ENCODE peak calls at places on chromosomes 1 and 21, in five cellular contexts. T is heart left ventricle, O is esophagus squamous epithelium, W is GM12891, B is uterus. C is an unnamed sample.
A peak's percentile ranks its signal among the peaks of the same experiment; 100 is the strongest.

GRCh38 chr1:195373831-195374230 is 1234.4 kb downstream of the KCNT2 start:
- DNase-seq in T (no peak), O (no peak), W (no peak), B (no peak), C (no peak)

GRCh38 chr1:54052470-54052933 is 502 bp downstream of the TMEM59 start:
- DNase-seq in T (peak; percentile 19), O (no peak), W (no peak), B (peak; percentile 20), C (peak; percentile 85)

GRCh38 chr1:59595774-59596173 is 219.0 kb upstream of the HOOK1 start:
- DNase-seq in T (no peak), O (no peak), W (no peak), B (no peak), C (no peak)

GRCh38 chr1:236484310-236484971 is 39.3 kb upstream of the LGALS8 start:
- DNase-seq in T (no peak), O (no peak), W (no peak), B (no peak), C (no peak)

GRCh38 chr1:107076846-107077245 is 20.4 kb downstream of the PRMT6 start:
- DNase-seq in T (no peak), O (no peak), W (no peak), B (no peak), C (no peak)

GRCh38 chr1:113452921-113453770 is 62.8 kb downstream of the MAGI3 start:
- DNase-seq in T (no peak), O (no peak), W (no peak), B (no peak), C (peak; percentile 67)

GRCh38 chr1:178230881-178231409 is 137.0 kb downstream of the RASAL2 start:
- DNase-seq in T (no peak), O (no peak), W (no peak), B (no peak), C (no peak)

GRCh38 chr21:37028579-37028978 is 22.1 kb downstream of the RIPPLY3 start:
- DNase-seq in T (no peak), O (no peak), W (no peak), B (no peak), C (no peak)

GRCh38 chr1:60842294-60842693 is 240.1 kb upstream of the NFIA start:
- DNase-seq in T (no peak), O (no peak), W (no peak), B (no peak), C (no peak)

GRCh38 chr1:56483104-56483503 is 96.3 kb downstream of the PLPP3 start:
- DNase-seq in T (no peak), O (no peak), W (no peak), B (no peak), C (no peak)

GRCh38 chr1:218421531-218421930 is 76.4 kb downstream of the TGFB2 start:
- DNase-seq in T (no peak), O (no peak), W (no peak), B (no peak), C (no peak)

GRCh38 chr1:202571719-202572339 is 138.4 kb downstream of the SYT2 start:
- DNase-seq in T (no peak), O (no peak), W (no peak), B (no peak), C (peak; percentile 44)

GRCh38 chr1:48080343-48081255 is 83.4 kb upstream of the TRABD2B start:
- DNase-seq in T (no peak), O (no peak), W (no peak), B (no peak), C (no peak)

GRCh38 chr1:32998009-32998555 is 33.5 kb upstream of the RNF19B start:
- DNase-seq in T (no peak), O (no peak), W (no peak), B (no peak), C (no peak)

GRCh38 chr1:55694297-55694696 is 479.1 kb upstream of the USP24 start:
- DNase-seq in T (no peak), O (no peak), W (no peak), B (peak; percentile 78), C (no peak)

GRCh38 chr1:31266547-31266946 is 26.9 kb upstream of the NKAIN1 start:
- DNase-seq in T (no peak), O (no peak), W (no peak), B (no peak), C (no peak)

GRCh38 chr1:69824932-69825331 is 257.2 kb downstream of the LRRC7 start:
- DNase-seq in T (no peak), O (no peak), W (no peak), B (no peak), C (no peak)

GRCh38 chr1:28819020-28819419 is 7.0 kb downstream of the OPRD1 start:
- DNase-seq in T (no peak), O (no peak), W (no peak), B (no peak), C (no peak)

GRCh38 chr1:45884700-45885099 is 81.3 kb downstream of the MAST2 start:
- DNase-seq in T (no peak), O (no peak), W (no peak), B (no peak), C (no peak)

GRCh38 chr1:36516372-36517018 is 33.8 kb upstream of the CSF3R start:
- DNase-seq in T (peak; percentile 33), O (no peak), W (peak; percentile 73), B (no peak), C (peak; percentile 63)

GRCh38 chr1:88509369-88509768 is 174.7 kb upstream of the PKN2 start:
- DNase-seq in T (no peak), O (no peak), W (no peak), B (no peak), C (no peak)

GRCh38 chr1:165828103-165828558 is 717 bp downstream of the UCK2 start:
- DNase-seq in T (peak; percentile 37), O (no peak), W (peak; percentile 56), B (peak; percentile 24), C (peak; percentile 82)

GRCh38 chr1:12098786-12099185 is 35.7 kb downstream of the TNFRSF8 start:
- DNase-seq in T (no peak), O (no peak), W (no peak), B (no peak), C (no peak)

GRCh38 chr1:14522331-14523241 is 75.9 kb upstream of the KAZN start:
- DNase-seq in T (peak; percentile 26), O (no peak), W (peak; percentile 22), B (peak; percentile 72), C (no peak)

GRCh38 chr1:45305231-45305630 is 21.5 kb upstream of the HPDL start:
- DNase-seq in T (no peak), O (no peak), W (no peak), B (no peak), C (no peak)

GRCh38 chr1:223844521-223844961 is 1.2 kb downstream of the TP53BP2 start:
- DNase-seq in T (no peak), O (no peak), W (no peak), B (no peak), C (no peak)

GRCh38 chr1:186577201-186577600 is 103.0 kb downstream of the PTGS2 start:
- DNase-seq in T (no peak), O (no peak), W (no peak), B (no peak), C (no peak)

GRCh38 chr21:43640437-43640836 is 18.9 kb downstream of the HSF2BP start:
- DNase-seq in T (no peak), O (no peak), W (no peak), B (no peak), C (no peak)

GRCh38 chr1:17140279-17140678 is 21.0 kb upstream of the PADI2 start:
- DNase-seq in T (no peak), O (no peak), W (no peak), B (no peak), C (no peak)

GRCh38 chr21:15731243-15731613 is 1.4 kb downstream of the USP25 start:
- DNase-seq in T (no peak), O (no peak), W (no peak), B (no peak), C (peak; percentile 58)

GRCh38 chr1:232891656-232892317 is 58.6 kb upstream of the NTPCR start:
- DNase-seq in T (no peak), O (no peak), W (no peak), B (no peak), C (no peak)

GRCh38 chr1:203626910-203627246 is 246 bp downstream of the ATP2B4 start:
- DNase-seq in T (no peak), O (no peak), W (no peak), B (no peak), C (no peak)
- TF ChIP-seq POLR2A in T (no peak), O (peak; percentile 8), W (no peak), B (no peak), C (no peak)

GRCh38 chr1:212955098-212955497 is 4.8 kb downstream of the VASH2 start:
- DNase-seq in T (no peak), O (no peak), W (no peak), B (no peak), C (no peak)
- TF ChIP-seq POLR2A in T (no peak), O (no peak), W (no peak), B (no peak), C (no peak)

DNA sequence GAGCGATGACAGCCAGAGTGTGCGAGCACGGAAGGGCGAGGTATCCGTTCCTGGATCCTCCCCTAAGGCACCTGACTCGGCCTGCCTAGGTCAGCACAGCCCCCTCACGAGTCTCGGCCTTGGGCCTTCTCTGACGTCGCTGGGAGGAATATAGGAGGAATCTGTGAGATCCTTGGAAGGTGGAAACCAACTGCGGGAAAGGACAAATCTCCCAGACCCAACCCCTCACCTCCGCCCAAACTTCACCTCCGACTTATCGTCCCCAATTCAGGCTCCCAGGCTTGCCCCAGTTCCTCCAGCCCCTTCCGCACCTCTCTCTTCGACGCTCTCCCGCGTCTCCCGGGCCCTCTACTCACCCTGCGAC is 492 bp downstream of the APH1A start:
- DNase-seq in T (peak; percentile 40), O (no peak), W (peak; percentile 39), B (no peak), C (peak; percentile 69)
- TF ChIP-seq POLR2A in T (no peak), O (no peak), W (no peak), B (no peak), C (no peak)

DNA sequence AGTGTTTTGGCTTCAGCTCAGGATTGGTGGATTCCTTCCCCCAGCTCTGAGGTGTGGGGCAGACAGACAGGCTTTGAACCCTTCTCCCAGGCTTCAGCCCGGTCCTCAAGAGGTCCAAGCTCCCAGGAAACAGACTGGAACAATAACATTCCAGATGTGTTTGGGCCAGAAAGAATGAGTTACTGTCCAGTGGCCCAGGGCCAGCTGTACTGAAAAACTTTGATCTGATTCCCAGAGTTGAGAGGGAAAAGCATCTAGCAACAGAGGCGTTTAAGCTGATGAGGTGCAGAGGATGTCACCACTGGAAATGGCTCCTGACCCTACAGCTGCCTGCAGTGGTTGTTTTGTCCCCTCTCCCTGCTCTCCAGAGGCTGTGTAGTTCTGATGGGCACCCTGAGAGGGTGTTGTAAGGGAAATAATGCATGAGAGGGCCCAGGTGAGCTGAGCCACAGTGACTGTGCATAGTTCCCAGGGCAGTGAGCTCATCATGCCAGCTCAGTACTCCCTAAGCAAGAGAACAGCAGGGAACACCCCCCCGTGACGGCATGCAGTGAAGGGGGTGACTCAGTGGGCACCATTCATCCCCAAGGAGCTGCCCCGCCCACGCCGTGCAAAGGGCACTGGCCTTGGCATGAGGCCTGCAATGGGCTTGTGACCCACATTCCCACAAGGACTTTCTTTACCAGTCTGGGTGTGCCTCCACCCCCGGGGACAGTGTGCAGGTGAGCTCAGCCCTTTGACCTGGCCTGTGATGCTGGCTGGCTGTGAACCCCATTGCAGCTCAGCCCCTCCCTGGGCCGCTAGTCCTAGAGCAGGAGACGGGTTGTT is 13.8 kb upstream of the SFN start:
- DNase-seq in T (no peak), O (no peak), W (no peak), B (peak; percentile 72), C (no peak)
- TF ChIP-seq POLR2A in T (no peak), O (no peak), W (no peak), B (no peak), C (no peak)

GRCh38 chr1:226309398-226310122 is 596 bp upstream of the LIN9 start:
- DNase-seq in T (peak; percentile 23), O (no peak), W (no peak), B (peak; percentile 27), C (no peak)
- TF ChIP-seq POLR2A in T (no peak), O (no peak), W (no peak), B (no peak), C (peak; percentile 45)

C was measured in erythroblast.